ENCODE peak calls at places on chromosome 5, in eight cellular contexts. J is neural progenitor cell, Q is heart left ventricle, A is SJSA1, D is upper lobe of right lung, B is thoracic aorta, X is colonic mucosa, E is suprapubic skin. H is an unnamed sample.

GRCh38 chr5:73451218-73452130 is 2.9 kb upstream of the FOXD1 start:
- DNase-seq in D (peak), J (peak), B (no peak), E (peak), X (peak), Q (peak), A (peak), H (peak)

GRCh38 chr5:53478411-53479044 is 1.9 kb upstream of the FST start:
- DNase-seq in D (no peak), B (no peak), E (peak), A (peak), J (peak), Q (peak), X (peak), H (no peak)

GRCh38 chr5:150582281-150582791 is 58.1 kb upstream of the SYNPO start:
- DNase-seq in X (peak), E (peak), A (no peak), Q (peak), D (peak), J (peak), B (no peak), H (no peak)

GRCh38 chr5:81601912-81602311 is 149.0 kb downstream of the SSBP2 start:
- DNase-seq in J (no peak), E (no peak), A (no peak), B (no peak), D (no peak), X (no peak), Q (no peak), H (no peak)

GRCh38 chr5:27830551-27830950 is 792.2 kb upstream of the CDH9 start:
- DNase-seq in Q (no peak), X (no peak), D (no peak), A (no peak), J (no peak), E (no peak), B (no peak), H (no peak)

GRCh38 chr5:109905906-109906305 is 216.2 kb downstream of the MAN2A1 start:
- DNase-seq in B (no peak), Q (no peak), D (no peak), X (no peak), E (no peak), J (peak), A (no peak), H (no peak)

GRCh38 chr5:107286447-107287098 is 384.2 kb downstream of the EFNA5 start:
- DNase-seq in J (no peak), X (no peak), E (no peak), B (no peak), Q (no peak), A (no peak), D (no peak), H (no peak)

GRCh38 chr5:150044334-150044681 is 42.0 kb downstream of the CSF1R start:
- DNase-seq in E (no peak), D (no peak), X (no peak), B (no peak), Q (no peak), A (peak), J (no peak), H (no peak)

GRCh38 chr5:133363807-133364587 is 248.3 kb downstream of the FSTL4 start:
- DNase-seq in Q (no peak), B (no peak), E (no peak), D (no peak), J (no peak), A (no peak), X (no peak), H (no peak)

GRCh38 chr5:80656425-80656824 is 1.6 kb upstream of the DHFR start:
- DNase-seq in A (peak), E (no peak), Q (no peak), B (no peak), D (no peak), J (no peak), X (no peak), H (no peak)

GRCh38 chr5:74517700-74518099 is 122.8 kb downstream of the ENC1 start:
- DNase-seq in B (no peak), X (no peak), Q (no peak), A (peak), J (no peak), D (no peak), E (no peak), H (no peak)

GRCh38 chr5:148511832-148512347 is 128.1 kb downstream of the FBXO38 start:
- DNase-seq in J (no peak), A (no peak), X (no peak), Q (no peak), B (no peak), D (no peak), E (no peak), H (no peak)

GRCh38 chr5:94793113-94793815 is 174.8 kb downstream of the SLF1 start:
- DNase-seq in X (no peak), Q (no peak), D (no peak), A (peak), B (no peak), J (no peak), E (no peak), H (no peak)

GRCh38 chr5:67870662-67871061 is 344.9 kb upstream of the PIK3R1 start:
- DNase-seq in J (no peak), Q (no peak), B (no peak), X (no peak), A (no peak), D (no peak), E (no peak), H (no peak)

GRCh38 chr5:95863383-95863757 is 40.8 kb upstream of the GLRX start:
- DNase-seq in B (no peak), J (no peak), A (no peak), Q (no peak), E (no peak), X (peak), D (no peak), H (no peak)

DNA sequence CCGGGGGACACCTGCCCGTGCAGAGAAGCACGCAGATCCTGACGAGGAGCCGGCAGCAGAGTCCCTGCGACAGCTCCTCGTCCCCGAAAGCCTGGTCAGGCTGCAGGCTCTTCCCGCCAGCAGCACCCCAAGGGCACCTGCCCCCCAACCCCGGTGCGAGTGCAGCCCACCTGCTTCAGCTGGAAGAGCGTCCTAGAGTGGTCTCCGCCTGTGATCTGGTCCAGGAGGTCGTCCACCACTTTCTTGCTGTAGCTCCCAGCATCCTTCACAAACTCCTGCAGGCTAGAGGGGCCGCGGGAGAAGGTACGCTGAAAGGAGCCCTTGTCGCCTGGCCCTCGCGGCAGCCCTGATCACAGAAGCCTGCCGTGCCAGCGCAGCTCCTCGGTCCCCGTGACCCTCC is 16.7 kb downstream of the BRD9 start:
- DNase-seq in A (no peak), E (no peak), B (no peak), Q (no peak), D (no peak), X (no peak), J (no peak), H (no peak)
- H3K27ac ChIP-seq in A (no peak), E (no peak), B (no peak), Q (no peak), D (no peak), X (no peak), J (no peak), H (no peak)

GRCh38 chr5:130992095-130992494 is 173.0 kb downstream of the HINT1 start:
- DNase-seq in B (no peak), A (peak), D (no peak), E (no peak), Q (no peak), X (no peak), J (no peak), H (no peak)

GRCh38 chr5:130995254-130995515 is 169.9 kb downstream of the HINT1 start:
- DNase-seq in X (no peak), E (no peak), Q (no peak), B (no peak), J (no peak), A (no peak), D (no peak), H (no peak)

GRCh38 chr5:130994496-130995253 is 170.4 kb downstream of the HINT1 start:
- DNase-seq in B (no peak), Q (no peak), E (no peak), X (no peak), J (no peak), D (no peak), A (no peak), H (no peak)

GRCh38 chr5:130995851-130996250 is 169.2 kb downstream of the HINT1 start:
- DNase-seq in Q (no peak), B (no peak), J (no peak), X (no peak), E (no peak), A (no peak), D (no peak), H (no peak)

DNA sequence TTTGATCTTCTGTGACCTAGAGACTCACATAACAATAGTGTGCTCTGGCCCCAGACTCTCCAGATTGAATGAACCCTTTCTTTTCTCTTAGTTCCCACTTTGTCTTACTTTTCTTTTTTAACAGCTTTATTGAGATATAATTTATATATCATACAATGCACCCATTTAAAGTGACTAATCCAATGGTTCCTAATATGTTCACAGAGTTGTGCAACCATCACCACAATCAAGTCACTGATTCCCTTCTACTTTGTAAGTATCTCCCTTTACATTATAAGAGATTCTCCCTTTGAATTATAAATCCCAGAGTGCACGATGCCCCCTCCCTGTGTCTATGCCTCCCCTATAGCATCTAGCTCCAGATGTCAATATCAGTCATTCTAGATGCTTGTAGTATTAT is 172.4 kb downstream of the HINT1 start:
- DNase-seq in X (no peak), D (no peak), Q (no peak), J (no peak), B (no peak), E (no peak), A (no peak), H (no peak)
- H3K27ac ChIP-seq in X (no peak), D (no peak), Q (no peak), J (no peak), B (no peak), E (no peak), A (peak), H (no peak)

GRCh38 chr5:157540707-157541451 is 34.7 kb downstream of the ADAM19 start:
- DNase-seq in D (peak), A (no peak), J (peak), E (no peak), Q (peak), B (no peak), X (peak), H (no peak)
- H3K27ac ChIP-seq in D (peak), A (no peak), J (peak), E (no peak), Q (peak), B (peak), X (peak), H (no peak)

DNA sequence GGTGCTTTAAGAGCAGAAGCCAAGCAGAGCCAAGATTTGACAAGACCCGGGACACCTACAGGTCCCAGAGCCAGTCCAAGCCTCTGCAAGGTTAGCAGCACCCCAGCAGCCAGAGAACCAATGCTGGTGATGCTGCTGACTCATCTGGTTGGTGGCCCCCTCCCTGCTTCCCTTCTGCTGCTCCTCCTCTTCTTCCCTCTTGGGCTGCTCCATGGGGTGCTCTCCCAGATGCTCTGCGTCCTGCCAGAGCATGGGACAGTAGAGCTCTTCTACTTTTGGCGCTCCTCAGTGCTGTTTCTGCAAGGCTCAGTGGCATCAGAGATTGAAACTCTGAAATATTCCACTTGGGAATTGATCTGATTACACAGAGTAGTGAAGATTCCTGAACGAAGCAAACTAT is 76.1 kb upstream of the SAP30L start:
- DNase-seq in J (no peak), E (no peak), B (no peak), Q (no peak), X (no peak), D (no peak), A (no peak), H (no peak)
- H3K27ac ChIP-seq in J (no peak), E (no peak), B (peak), Q (no peak), X (no peak), D (no peak), A (peak), H (no peak)

DNA sequence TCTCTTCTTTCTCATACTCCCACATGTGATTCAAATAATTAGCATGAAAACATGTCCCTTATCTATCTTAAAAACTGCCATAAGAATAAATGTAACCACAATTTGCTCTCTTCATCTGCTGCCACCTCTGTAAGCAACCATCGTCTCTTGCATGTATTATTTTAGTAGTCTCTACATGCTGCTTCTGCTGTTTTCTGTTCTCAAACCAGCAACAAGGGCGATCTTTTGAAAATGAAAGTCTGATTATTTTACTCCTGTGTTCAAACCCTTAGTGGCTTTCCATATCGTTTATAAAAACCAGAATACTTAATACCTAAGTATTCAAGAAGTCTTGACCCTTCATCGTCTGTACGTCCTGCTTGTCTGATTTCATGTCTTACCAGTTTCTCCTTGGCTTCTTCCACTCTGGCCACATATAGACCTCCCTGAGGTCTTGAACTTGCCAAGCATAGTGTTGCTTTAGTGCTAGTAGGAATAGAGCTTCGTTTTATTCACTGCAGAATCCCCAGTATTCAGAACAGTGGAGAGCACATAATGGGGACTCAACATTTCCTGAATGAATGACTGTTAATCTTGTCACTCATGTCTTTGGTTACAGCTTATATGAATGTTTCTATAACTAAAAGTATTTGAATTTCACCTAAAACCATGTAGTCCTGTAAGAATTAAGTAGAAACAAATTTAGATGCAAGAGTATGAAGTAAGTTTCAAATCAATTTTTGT is 10.6 kb downstream of the CDC42SE2 start:
- DNase-seq in E (no peak), X (no peak), Q (no peak), A (no peak), B (no peak), D (no peak), J (no peak), H (no peak)
- H3K27ac ChIP-seq in E (no peak), X (peak), Q (no peak), A (no peak), B (no peak), D (no peak), J (no peak), H (no peak)

DNA sequence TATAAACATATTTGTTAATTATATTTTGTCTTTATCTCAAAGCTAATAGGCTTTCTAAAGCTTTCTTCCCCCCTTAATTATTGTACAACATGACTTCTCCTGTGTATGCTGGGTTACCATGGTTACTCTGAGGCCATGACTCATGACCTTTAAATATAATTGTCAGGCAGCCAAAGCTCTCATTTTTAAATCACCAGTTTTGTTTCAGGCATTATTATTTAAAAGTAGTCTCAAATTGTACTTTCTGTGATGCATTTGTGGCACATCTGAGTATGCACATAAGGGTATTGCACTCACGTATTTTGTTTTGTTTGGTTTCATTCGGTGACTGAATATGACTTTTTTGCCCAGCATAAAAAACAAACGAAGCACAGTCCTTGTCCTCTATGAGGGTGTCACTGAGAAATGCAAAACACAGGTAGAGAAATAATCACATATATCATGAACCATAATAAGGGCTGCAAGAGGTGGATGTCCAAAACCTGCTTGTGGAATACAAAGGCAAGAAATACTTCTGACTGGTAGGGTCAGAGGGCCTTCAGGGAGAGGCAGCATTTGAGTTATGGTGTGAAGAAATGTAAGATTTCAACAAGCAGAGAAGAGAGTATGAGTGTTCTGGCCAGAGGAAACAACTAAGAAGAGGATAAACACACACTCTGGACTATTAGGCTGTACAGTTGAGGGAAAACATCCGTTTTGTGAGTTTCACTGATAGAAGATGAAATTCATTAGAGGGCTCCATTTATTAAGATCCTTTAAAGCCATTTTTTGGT is 2.1 kb downstream of the CCDC192 start:
- DNase-seq in X (no peak), E (no peak), D (no peak), B (peak), A (peak), Q (no peak), J (no peak), H (no peak)
- H3K27ac ChIP-seq in X (no peak), E (no peak), D (peak), B (peak), A (no peak), Q (peak), J (no peak), H (peak)

DNA sequence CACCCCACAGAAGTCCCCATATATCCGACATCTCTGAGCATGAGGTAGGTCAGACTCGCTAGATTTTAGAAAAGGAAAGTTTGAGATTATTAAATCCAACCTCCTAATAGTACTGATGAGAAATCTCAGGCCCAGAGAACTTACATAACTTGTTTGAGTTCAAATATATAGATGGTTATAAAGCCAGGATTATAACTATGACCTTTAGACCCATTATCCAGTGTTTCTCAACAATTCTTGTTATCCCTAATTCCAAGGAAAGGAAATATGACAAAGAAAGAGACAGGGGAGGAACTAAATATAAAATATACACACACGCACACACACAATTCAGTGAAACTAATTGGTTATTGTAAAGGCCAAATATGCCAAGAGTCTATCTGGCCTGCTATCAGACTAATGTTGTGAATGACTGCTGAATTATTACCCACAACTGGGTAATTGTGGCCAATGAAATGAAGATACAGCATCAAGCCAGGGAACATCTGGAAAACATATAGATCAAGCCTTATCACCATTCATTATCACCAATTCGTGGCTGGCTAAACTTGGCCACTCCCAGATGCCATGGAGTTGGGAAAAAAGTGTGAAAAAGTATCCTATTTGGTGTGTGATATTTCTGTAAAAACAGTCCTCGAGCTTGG is 248.4 kb downstream of the PRELID2 start:
- DNase-seq in D (no peak), E (no peak), B (no peak), X (no peak), Q (no peak), J (no peak), A (no peak), H (no peak)
- H3K27ac ChIP-seq in D (no peak), E (no peak), B (no peak), X (peak), Q (no peak), J (no peak), A (no peak), H (no peak)

H was measured in caudate nucleus.